ENCODE peak calls at places on chromosomes 12 and 14, in nine cellular contexts. D is activated T-helper 1 cell treated with anti-CD3 and anti-CD28 coated beads, Interleukin-2, amount 50 U/mL, for 16 hours; T is K562; L is fibroblast of the conjunctiva; Q is astrocyte of the spinal cord; G is mucosa of gallbladder; P is adrenal gland; A is T-cell; R is M059J. H is an unnamed sample.

GRCh38 chr14:100850841-100851585 is 25.1 kb downstream of the MEG3 start:
- DNase-seq in G (peak), R (no peak), Q (no peak), P (peak), L (no peak), T (peak), D (peak), A (peak), H (peak)

GRCh38 chr12:121009744-121010143 is 6.5 kb downstream of the C12orf43 start:
- DNase-seq in G (peak), L (peak), P (no peak), A (no peak), Q (peak), D (no peak), T (no peak), R (peak), H (no peak)

GRCh38 chr12:64258576-64258975 is 36.5 kb upstream of the KICS2 start:
- DNase-seq in R (peak), T (no peak), L (no peak), A (no peak), Q (no peak), P (no peak), G (no peak), D (no peak), H (no peak)

GRCh38 chr12:45989277-45989856 is 1.0 kb downstream of the SCAF11 start:
- DNase-seq in T (no peak), R (peak), A (no peak), G (peak), D (no peak), L (no peak), P (no peak), Q (no peak), H (peak)

GRCh38 chr12:113479578-113480335 is 8.1 kb upstream of the LHX5 start:
- DNase-seq in A (no peak), R (peak), P (peak), T (peak), L (no peak), Q (peak), G (peak), D (no peak), H (no peak)

GRCh38 chr14:32078794-32079663 is 1.9 kb downstream of the ARHGAP5 start:
- DNase-seq in A (no peak), T (no peak), Q (peak), D (no peak), L (no peak), P (no peak), G (no peak), R (peak), H (no peak)

GRCh38 chr12:104108755-104109445 is 29.1 kb downstream of the NFYB start:
- DNase-seq in A (peak), P (peak), Q (peak), D (peak), T (peak), L (peak), R (peak), G (peak), H (peak)

GRCh38 chr12:90211017-90211416 is 502.4 kb upstream of the ATP2B1 start:
- DNase-seq in T (no peak), Q (peak), A (no peak), D (no peak), G (no peak), P (no peak), R (peak), L (no peak), H (no peak)

GRCh38 chr12:64779349-64779974 is 20.3 kb upstream of the GNS start:
- DNase-seq in A (no peak), R (no peak), P (no peak), T (no peak), D (no peak), Q (no peak), G (no peak), L (no peak), H (no peak)

GRCh38 chr12:117084405-117085317 is 14.6 kb downstream of the TESC start:
- DNase-seq in T (no peak), A (no peak), L (no peak), G (no peak), D (no peak), R (no peak), Q (no peak), P (peak), H (no peak)

GRCh38 chr12:124284368-124284767 is 10.5 kb upstream of the RFLNA start:
- DNase-seq in L (no peak), G (no peak), R (no peak), T (no peak), A (no peak), P (no peak), D (no peak), Q (no peak), H (no peak)

GRCh38 chr14:56235388-56235787 is 117.2 kb downstream of the PELI2 start:
- DNase-seq in A (no peak), T (no peak), P (no peak), G (no peak), L (no peak), R (no peak), Q (no peak), D (no peak), H (no peak)

GRCh38 chr12:1993341-1993740 is 10.9 kb downstream of the DCP1B start:
- DNase-seq in Q (peak), R (peak), G (no peak), T (no peak), A (no peak), P (no peak), D (no peak), L (peak), H (no peak)

GRCh38 chr12:95248604-95249355 is 31.2 kb downstream of the VEZT start:
- DNase-seq in D (no peak), P (no peak), L (no peak), G (no peak), A (no peak), R (no peak), Q (peak), T (no peak), H (no peak)

GRCh38 chr14:91416744-91417133 is 881 bp downstream of the CCDC88C start:
- DNase-seq in A (no peak), G (no peak), Q (no peak), T (peak), L (no peak), P (no peak), R (no peak), D (no peak), H (no peak)

GRCh38 chr14:103296007-103296406 is 38.0 kb upstream of the EIF5 start:
- DNase-seq in G (no peak), L (no peak), R (peak), D (no peak), T (no peak), P (peak), Q (peak), A (no peak), H (no peak)

GRCh38 chr12:67891566-67891965 is 97.7 kb upstream of the IFNG-AS1 start:
- DNase-seq in T (no peak), A (no peak), G (no peak), Q (no peak), D (no peak), P (no peak), L (no peak), R (no peak), H (no peak)

GRCh38 chr14:103561381-103562134 is 899 bp downstream of the BAG5 start:
- DNase-seq in R (peak), P (peak), A (no peak), G (no peak), L (no peak), Q (peak), D (no peak), T (no peak), H (no peak)

GRCh38 chr12:52032431-52032796 is 18.8 kb upstream of the NR4A1 start:
- DNase-seq in R (peak), A (no peak), P (peak), Q (peak), G (peak), L (peak), D (no peak), T (no peak), H (no peak)

GRCh38 chr12:6921996-6922935 is 5.5 kb upstream of the ATN1 start:
- DNase-seq in G (no peak), P (no peak), L (no peak), T (no peak), D (no peak), R (no peak), Q (no peak), A (no peak), H (no peak)

GRCh38 chr12:81296556-81297305 is 218.9 kb downstream of the ACSS3 start:
- DNase-seq in R (peak), G (no peak), Q (peak), L (no peak), P (peak), T (no peak), A (no peak), D (no peak), H (no peak)

GRCh38 chr12:63894132-63894531 is 49.6 kb downstream of the SRGAP1 start:
- DNase-seq in A (no peak), P (no peak), G (no peak), D (no peak), L (no peak), Q (no peak), R (no peak), T (no peak), H (no peak)

GRCh38 chr14:51242545-51243490 is 2.8 kb downstream of the TMX1 start:
- DNase-seq in G (no peak), P (no peak), R (no peak), Q (no peak), L (no peak), D (no peak), A (no peak), T (no peak), H (no peak)

GRCh38 chr12:116150001-116150400 is 127.5 kb downstream of the MED13L start:
- DNase-seq in G (no peak), D (no peak), Q (no peak), R (peak), T (no peak), P (no peak), A (no peak), L (no peak), H (no peak)

GRCh38 chr12:11965258-11965910 is 105.4 kb upstream of the BCL2L14 start:
- DNase-seq in P (no peak), T (no peak), G (no peak), D (no peak), L (no peak), R (no peak), Q (no peak), A (no peak), H (no peak)

GRCh38 chr12:96506776-96507175 is 17.4 kb downstream of the CFAP54 start:
- DNase-seq in A (no peak), T (no peak), Q (no peak), G (no peak), L (no peak), D (no peak), R (no peak), P (no peak), H (no peak)

GRCh38 chr12:94851396-94852025 is 152.0 kb downstream of the NDUFA12 start:
- DNase-seq in P (no peak), L (no peak), D (no peak), G (no peak), Q (no peak), R (no peak), T (no peak), A (no peak), H (no peak)

GRCh38 chr14:36625436-36625835 is 36.2 kb upstream of the PAX9 start:
- DNase-seq in D (no peak), T (no peak), A (no peak), R (no peak), G (no peak), P (no peak), L (no peak), Q (no peak), H (no peak)

GRCh38 chr12:110102255-110102654 is 21.9 kb upstream of the IFT81 start:
- DNase-seq in G (no peak), Q (peak), D (no peak), R (peak), A (no peak), P (no peak), L (peak), T (peak), H (no peak)

GRCh38 chr12:107336705-107337104 is 243.4 kb upstream of the CRY1 start:
- DNase-seq in T (no peak), Q (no peak), L (no peak), R (no peak), G (no peak), A (no peak), D (no peak), P (no peak), H (no peak)

GRCh38 chr14:72545411-72546311 is 348.2 kb downstream of the DPF3 start:
- DNase-seq in P (no peak), A (no peak), G (no peak), Q (no peak), D (no peak), L (no peak), T (no peak), R (peak), H (no peak)

GRCh38 chr12:91111366-91112321 is at the start of gene LUM:
- DNase-seq in A (no peak), R (peak), G (peak), P (no peak), L (peak), Q (peak), D (no peak), T (no peak), H (no peak)

GRCh38 chr12:69639400-69640016 is 28.8 kb upstream of the LRRC10 start:
- DNase-seq in R (peak), D (peak), Q (peak), L (peak), G (peak), P (peak), T (peak), A (peak), H (peak)

GRCh38 chr12:45762185-45763110 is 32.9 kb downstream of the ARID2 start:
- DNase-seq in L (peak), P (no peak), R (peak), A (no peak), Q (peak), D (no peak), T (peak), G (no peak), H (no peak)

GRCh38 chr14:51527073-51527472 is 124.6 kb upstream of the FRMD6 start:
- DNase-seq in D (no peak), L (peak), A (no peak), R (peak), G (no peak), P (no peak), Q (peak), T (no peak), H (no peak)

GRCh38 chr12:18690653-18691052 is 47.2 kb downstream of the PLCZ1 start:
- DNase-seq in R (peak), P (no peak), Q (peak), L (no peak), G (no peak), T (peak), D (no peak), A (no peak), H (no peak)

GRCh38 chr14:36660736-36661505 is 739 bp upstream of the PAX9 start:
- DNase-seq in R (no peak), G (no peak), A (no peak), L (no peak), Q (no peak), P (no peak), D (no peak), T (no peak), H (no peak)

H was measured in central memory CD8-positive, alpha-beta T cell.